ENCODE peak calls at places on chromosomes 5 and 9, in six cellular contexts. K is HTR-8/SVneo; B is stimulated activated CD8-positive, alpha-beta memory T cell treated with anti-CD3 and anti-CD28 coated beads, Interleukin-2, amount 100 ng/mL, for 48 hours; C is posterior cingulate gyrus; E is NCI-H82; T is heart right ventricle. Z is an unnamed sample.

GRCh38 chr5:135120951-135121350 is 86.9 kb upstream of the PITX1 start:
- DNase-seq in K (no peak), B (no peak), C (no peak), E (no peak), T (no peak), Z (no peak)

GRCh38 chr5:14142856-14143508 is at the start of gene TRIO:
- DNase-seq in K (peak), B (peak), C (peak), E (peak), T (peak), Z (peak)

GRCh38 chr9:115374724-115375268 is 256.8 kb upstream of the TNC start:
- DNase-seq in K (no peak), B (no peak), C (no peak), E (no peak), T (no peak), Z (no peak)

GRCh38 chr9:68867066-68867465 is 146.8 kb downstream of the PRKACG start:
- DNase-seq in K (no peak), B (no peak), C (no peak), E (no peak), T (no peak), Z (no peak)

GRCh38 chr9:5909999-5910398 is 19.3 kb downstream of the MLANA start:
- DNase-seq in K (no peak), B (no peak), C (no peak), E (no peak), T (no peak), Z (no peak)

GRCh38 chr5:160979356-160979755 is 127.3 kb upstream of the ATP10B start:
- DNase-seq in K (no peak), B (no peak), C (no peak), E (no peak), T (no peak), Z (no peak)

GRCh38 chr5:57911466-57911865 is 428.9 kb upstream of the ACTBL2 start:
- DNase-seq in K (no peak), B (no peak), C (no peak), E (peak), T (no peak), Z (no peak)

GRCh38 chr5:78287833-78288232 is 6.7 kb downstream of the AP3B1 start:
- DNase-seq in K (peak), B (no peak), C (no peak), E (no peak), T (no peak), Z (peak)

GRCh38 chr9:470795-471194 is 256.1 kb downstream of the DOCK8 start:
- DNase-seq in K (no peak), B (no peak), C (no peak), E (no peak), T (no peak), Z (no peak)

Z was measured in H4.